ENCODE peak calls at places on chromosomes 11 and 22, in eight cellular contexts. One of them, this sample, is unnamed.

GRCh38 chr11:64372802-64373597 is 14.0 kb downstream of the RPS6KA4 start:
- DNase-seq in cardiac muscle cell: no peak
- DNase-seq in effector CD4-positive, alpha-beta T cell: no peak
- DNase-seq in IMR-90: no peak
- DNase-seq in psoas muscle: no peak
- DNase-seq in natural killer cell: no peak
- DNase-seq in ELF-1: peak; percentile 82
- DNase-seq in stimulated activated CD4-positive, alpha-beta T cell treated with anti-CD3 and anti-CD28 coated beads, Interleukin-2, amount 100 ng/mL, for 48 hours: no peak
- DNase-seq in this sample: peak; percentile 8

GRCh38 chr11:122348658-122349451 is 232.8 kb upstream of the BLID start:
- DNase-seq in cardiac muscle cell: no peak
- DNase-seq in effector CD4-positive, alpha-beta T cell: no peak
- DNase-seq in IMR-90: no peak
- DNase-seq in psoas muscle: no peak
- DNase-seq in natural killer cell: no peak
- DNase-seq in ELF-1: no peak
- DNase-seq in stimulated activated CD4-positive, alpha-beta T cell treated with anti-CD3 and anti-CD28 coated beads, Interleukin-2, amount 100 ng/mL, for 48 hours: no peak
- DNase-seq in this sample: no peak

GRCh38 chr22:49642331-49642730 is 185.3 kb downstream of the BRD1 start:
- DNase-seq in cardiac muscle cell: no peak
- DNase-seq in effector CD4-positive, alpha-beta T cell: no peak
- DNase-seq in IMR-90: no peak
- DNase-seq in psoas muscle: no peak
- DNase-seq in natural killer cell: no peak
- DNase-seq in ELF-1: no peak
- DNase-seq in stimulated activated CD4-positive, alpha-beta T cell treated with anti-CD3 and anti-CD28 coated beads, Interleukin-2, amount 100 ng/mL, for 48 hours: no peak
- DNase-seq in this sample: no peak

GRCh38 chr11:49851971-49852389 is 100.2 kb upstream of the OR4C13 start:
- DNase-seq in cardiac muscle cell: no peak
- DNase-seq in effector CD4-positive, alpha-beta T cell: no peak
- DNase-seq in IMR-90: no peak
- DNase-seq in psoas muscle: no peak
- DNase-seq in natural killer cell: no peak
- DNase-seq in ELF-1: peak; percentile 48
- DNase-seq in stimulated activated CD4-positive, alpha-beta T cell treated with anti-CD3 and anti-CD28 coated beads, Interleukin-2, amount 100 ng/mL, for 48 hours: no peak
- DNase-seq in this sample: no peak

GRCh38 chr11:83720675-83721074 is 434.5 kb upstream of the CCDC90B start:
- DNase-seq in cardiac muscle cell: no peak
- DNase-seq in effector CD4-positive, alpha-beta T cell: no peak
- DNase-seq in IMR-90: no peak
- DNase-seq in psoas muscle: no peak
- DNase-seq in natural killer cell: no peak
- DNase-seq in ELF-1: no peak
- DNase-seq in stimulated activated CD4-positive, alpha-beta T cell treated with anti-CD3 and anti-CD28 coated beads, Interleukin-2, amount 100 ng/mL, for 48 hours: no peak
- DNase-seq in this sample: no peak

GRCh38 chr11:71997594-71997993 is 1.1 kb upstream of the IL18BP start:
- DNase-seq in cardiac muscle cell: no peak
- DNase-seq in effector CD4-positive, alpha-beta T cell: no peak
- DNase-seq in IMR-90: no peak
- DNase-seq in psoas muscle: no peak
- DNase-seq in natural killer cell: no peak
- DNase-seq in ELF-1: peak; percentile 43
- DNase-seq in stimulated activated CD4-positive, alpha-beta T cell treated with anti-CD3 and anti-CD28 coated beads, Interleukin-2, amount 100 ng/mL, for 48 hours: no peak
- DNase-seq in this sample: no peak

GRCh38 chr11:128603003-128603715 is 15.8 kb upstream of the ETS1 start:
- DNase-seq in cardiac muscle cell: no peak
- DNase-seq in effector CD4-positive, alpha-beta T cell: no peak
- DNase-seq in IMR-90: no peak
- DNase-seq in psoas muscle: no peak
- DNase-seq in natural killer cell: no peak
- DNase-seq in ELF-1: no peak
- DNase-seq in stimulated activated CD4-positive, alpha-beta T cell treated with anti-CD3 and anti-CD28 coated beads, Interleukin-2, amount 100 ng/mL, for 48 hours: no peak
- DNase-seq in this sample: no peak

GRCh38 chr11:14908214-14908880 is 16.3 kb upstream of the CYP2R1 start:
- DNase-seq in cardiac muscle cell: peak; percentile 55
- DNase-seq in effector CD4-positive, alpha-beta T cell: peak; percentile 16
- DNase-seq in IMR-90: peak; percentile 34
- DNase-seq in psoas muscle: no peak
- DNase-seq in natural killer cell: no peak
- DNase-seq in ELF-1: peak; percentile 11
- DNase-seq in stimulated activated CD4-positive, alpha-beta T cell treated with anti-CD3 and anti-CD28 coated beads, Interleukin-2, amount 100 ng/mL, for 48 hours: no peak
- DNase-seq in this sample: peak; percentile 40

GRCh38 chr22:30908051-30908461 is 60.5 kb downstream of the MORC2 start:
- DNase-seq in cardiac muscle cell: no peak
- DNase-seq in effector CD4-positive, alpha-beta T cell: no peak
- DNase-seq in IMR-90: no peak
- DNase-seq in psoas muscle: no peak
- DNase-seq in natural killer cell: no peak
- DNase-seq in ELF-1: no peak
- DNase-seq in stimulated activated CD4-positive, alpha-beta T cell treated with anti-CD3 and anti-CD28 coated beads, Interleukin-2, amount 100 ng/mL, for 48 hours: no peak
- DNase-seq in this sample: no peak

GRCh38 chr11:70174846-70175764 is 28.0 kb upstream of the FADD start:
- DNase-seq in cardiac muscle cell: no peak
- DNase-seq in effector CD4-positive, alpha-beta T cell: no peak
- DNase-seq in IMR-90: no peak
- DNase-seq in psoas muscle: no peak
- DNase-seq in natural killer cell: no peak
- DNase-seq in ELF-1: peak; percentile 57
- DNase-seq in stimulated activated CD4-positive, alpha-beta T cell treated with anti-CD3 and anti-CD28 coated beads, Interleukin-2, amount 100 ng/mL, for 48 hours: no peak
- DNase-seq in this sample: no peak

GRCh38 chr11:130215531-130216220 is 56.1 kb downstream of the ST14 start:
- DNase-seq in cardiac muscle cell: no peak
- DNase-seq in effector CD4-positive, alpha-beta T cell: no peak
- DNase-seq in IMR-90: no peak
- DNase-seq in psoas muscle: no peak
- DNase-seq in natural killer cell: no peak
- DNase-seq in ELF-1: no peak
- DNase-seq in stimulated activated CD4-positive, alpha-beta T cell treated with anti-CD3 and anti-CD28 coated beads, Interleukin-2, amount 100 ng/mL, for 48 hours: no peak
- DNase-seq in this sample: no peak

GRCh38 chr11:108241370-108242037 is 18.6 kb downstream of the ATM start:
- DNase-seq in cardiac muscle cell: no peak
- DNase-seq in effector CD4-positive, alpha-beta T cell: no peak
- DNase-seq in IMR-90: peak; percentile 20
- DNase-seq in psoas muscle: no peak
- DNase-seq in natural killer cell: no peak
- DNase-seq in ELF-1: no peak
- DNase-seq in stimulated activated CD4-positive, alpha-beta T cell treated with anti-CD3 and anti-CD28 coated beads, Interleukin-2, amount 100 ng/mL, for 48 hours: no peak
- DNase-seq in this sample: no peak

GRCh38 chr11:116563713-116564050 is 209.1 kb downstream of the BUD13 start:
- DNase-seq in cardiac muscle cell: no peak
- DNase-seq in effector CD4-positive, alpha-beta T cell: no peak
- DNase-seq in IMR-90: no peak
- DNase-seq in psoas muscle: no peak
- DNase-seq in natural killer cell: no peak
- DNase-seq in ELF-1: no peak
- DNase-seq in stimulated activated CD4-positive, alpha-beta T cell treated with anti-CD3 and anti-CD28 coated beads, Interleukin-2, amount 100 ng/mL, for 48 hours: no peak
- DNase-seq in this sample: no peak

GRCh38 chr11:73376168-73376802 is at the start of gene RELT:
- DNase-seq in cardiac muscle cell: peak; percentile 95
- DNase-seq in effector CD4-positive, alpha-beta T cell: peak; percentile 85
- DNase-seq in IMR-90: peak; percentile 89
- DNase-seq in psoas muscle: peak; percentile 95
- DNase-seq in natural killer cell: peak; percentile 97
- DNase-seq in ELF-1: peak; percentile 97
- DNase-seq in stimulated activated CD4-positive, alpha-beta T cell treated with anti-CD3 and anti-CD28 coated beads, Interleukin-2, amount 100 ng/mL, for 48 hours: peak; percentile 96
- DNase-seq in this sample: peak; percentile 82

This sample was measured in HFFc6.